ENCODE peak calls at places on chromosomes 16 and 17, in four cellular contexts. R, E, A and C are unnamed samples.

GRCh38 chr17:1197781-1198490 is 18.2 kb upstream of the ABR start:
- DNase-seq in R (no peak), E (no peak), A (no peak), C (no peak)

GRCh38 chr16:85778873-85779272 is 20.5 kb downstream of the EMC8 start:
- DNase-seq in R (no peak), E (no peak), A (no peak), C (no peak)

GRCh38 chr17:65455972-65456343 is 105.5 kb downstream of the AXIN2 start:
- DNase-seq in R (no peak), E (peak), A (peak), C (no peak)

GRCh38 chr16:71467810-71468209 is 5.8 kb upstream of the ZNF23 start:
- DNase-seq in R (no peak), E (peak), A (peak), C (peak)

GRCh38 chr16:70590722-70591438 is 55.5 kb upstream of the IL34 start:
- DNase-seq in R (no peak), E (no peak), A (no peak), C (no peak)

GRCh38 chr16:88298882-88299745 is 83.6 kb upstream of the ZNF469 start:
- DNase-seq in R (no peak), E (peak), A (no peak), C (no peak)

GRCh38 chr17:63961355-63962207 is 11.1 kb downstream of the SCN4A start:
- DNase-seq in R (peak), E (peak), A (peak), C (peak)

GRCh38 chr17:71163121-71163812 is 957.6 kb upstream of the SOX9 start:
- DNase-seq in R (no peak), E (peak), A (no peak), C (no peak)

GRCh38 chr17:64385187-64386083 is 5.2 kb downstream of the PECAM1 start:
- DNase-seq in R (peak), E (peak), A (peak), C (peak)

GRCh38 chr16:46916980-46917379 is 32.8 kb downstream of the GPT2 start:
- DNase-seq in R (peak), E (peak), A (peak), C (peak)

GRCh38 chr17:83161298-83162034 is 82.1 kb downstream of the METRNL start:
- DNase-seq in R (no peak), E (peak), A (peak), C (no peak)

GRCh38 chr16:46783800-46784199 is 35.7 kb upstream of the MYLK3 start:
- DNase-seq in R (no peak), E (no peak), A (no peak), C (no peak)

GRCh38 chr17:66950886-66951604 is 13.5 kb upstream of the CACNG4 start:
- DNase-seq in R (no peak), E (no peak), A (no peak), C (no peak)

DNA sequence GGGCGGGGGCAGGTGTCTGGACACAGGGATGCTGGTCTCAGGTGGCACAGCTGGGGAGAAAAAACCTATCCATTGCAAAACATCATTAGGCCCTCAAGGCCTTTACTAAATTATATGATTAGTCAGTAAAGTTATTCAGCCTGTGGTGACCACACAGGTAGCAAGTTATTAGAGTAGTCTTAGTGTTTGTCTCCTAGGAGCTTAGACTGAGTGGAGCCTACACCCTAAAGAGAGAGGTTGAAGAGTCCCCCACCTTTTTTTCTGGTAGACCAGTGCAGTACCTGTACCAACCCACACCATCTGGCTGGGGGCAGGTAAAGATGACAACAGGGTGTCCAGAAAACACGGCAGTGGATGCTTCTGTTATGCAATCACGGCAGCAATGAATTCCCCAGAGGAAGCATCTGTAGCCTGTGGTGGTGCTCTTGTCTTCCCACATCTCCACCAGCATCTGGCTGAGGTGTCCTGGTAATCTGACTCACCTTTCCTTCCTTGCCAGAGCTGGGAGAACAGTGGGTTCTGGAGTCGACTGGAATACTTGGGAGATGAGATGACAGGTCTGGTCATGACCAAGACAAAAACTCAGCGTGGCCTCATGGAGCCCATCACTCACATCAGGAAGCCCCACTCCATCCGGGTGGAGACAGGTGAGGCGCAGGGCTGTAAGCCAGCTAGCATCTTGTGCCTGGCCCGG is 11.0 kb downstream of the MYCBPAP start:
- DNase-seq in R (no peak), E (no peak), A (no peak), C (no peak)
- TF ChIP-seq MAZ in R (no peak), E (no peak), A (no peak), C (no peak)

GRCh38 chr16:75764154-75764768 is 38.0 kb upstream of the CPHXL start:
- DNase-seq in R (peak), E (peak), A (peak), C (peak)
- TF ChIP-seq MAZ in R (no peak), E (no peak), A (no peak), C (no peak)

DNA sequence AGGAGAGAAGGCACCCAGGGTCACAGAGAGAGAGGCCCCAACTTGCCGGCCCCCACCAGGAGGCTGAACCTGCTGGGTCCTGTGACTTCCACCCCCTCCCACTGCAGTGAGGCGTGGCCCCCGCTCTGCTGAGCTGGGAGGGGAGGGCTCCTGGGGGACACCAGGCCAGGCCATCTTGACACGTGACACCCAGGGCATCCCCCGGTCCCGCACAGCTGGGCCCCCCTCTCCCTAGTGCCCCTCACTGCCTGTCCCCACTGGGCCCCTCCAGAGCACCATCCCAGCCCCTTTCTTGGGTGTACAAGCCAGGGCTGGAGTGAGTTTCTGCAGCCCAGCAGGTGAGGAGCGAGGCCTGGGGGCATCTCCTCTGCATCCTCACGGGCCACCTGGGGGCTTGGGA is 12.4 kb downstream of the UBALD1 start:
- DNase-seq in R (no peak), E (no peak), A (no peak), C (no peak)
- TF ChIP-seq MAZ in R (no peak), E (no peak), A (no peak), C (no peak)

DNA sequence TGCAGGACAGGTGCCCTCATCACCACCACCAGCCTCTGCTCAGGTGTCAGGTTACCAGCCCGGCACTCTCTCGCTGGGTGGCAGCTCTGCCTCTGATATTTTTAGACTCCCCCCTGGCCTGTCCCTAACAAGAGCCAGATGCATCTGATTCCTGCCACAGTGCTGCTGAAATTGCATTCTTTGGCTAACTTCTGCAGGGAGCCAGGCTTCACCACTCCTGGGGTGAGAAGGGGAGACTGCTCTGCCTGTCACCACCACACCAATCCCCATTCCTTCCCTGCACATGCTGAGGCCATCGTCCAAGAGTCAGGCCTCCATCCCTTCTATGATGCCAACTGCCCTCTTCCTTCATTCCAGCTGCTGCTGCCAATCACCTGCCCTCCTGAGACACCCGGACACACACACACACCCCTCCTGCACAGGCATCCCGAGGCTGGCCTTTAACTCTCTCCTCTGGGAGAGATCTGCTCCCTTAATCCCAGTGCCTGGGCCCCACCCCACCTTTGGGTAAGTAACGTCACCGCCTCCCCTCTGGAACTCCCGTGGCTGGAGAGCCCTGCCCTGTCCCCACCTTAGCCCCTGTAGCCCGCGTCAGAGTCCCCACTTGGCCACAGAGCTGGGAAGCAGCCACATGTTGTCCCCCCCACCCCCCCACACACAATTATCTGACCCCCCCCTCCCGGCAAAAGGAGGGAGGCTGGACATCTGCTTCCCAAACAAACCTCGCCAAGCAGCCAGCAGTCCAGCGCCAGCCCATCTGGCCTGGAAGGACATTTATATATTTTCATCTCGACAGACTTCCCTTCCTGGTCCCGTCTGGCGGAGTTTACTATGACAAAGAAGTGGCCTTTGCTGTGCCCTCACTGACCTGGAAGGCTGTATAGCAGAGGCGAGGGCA is 2.8 kb downstream of the EMP2 start:
- DNase-seq in R (no peak), E (no peak), A (no peak), C (no peak)
- TF ChIP-seq MAZ in R (no peak), E (no peak), A (no peak), C (no peak)

DNA sequence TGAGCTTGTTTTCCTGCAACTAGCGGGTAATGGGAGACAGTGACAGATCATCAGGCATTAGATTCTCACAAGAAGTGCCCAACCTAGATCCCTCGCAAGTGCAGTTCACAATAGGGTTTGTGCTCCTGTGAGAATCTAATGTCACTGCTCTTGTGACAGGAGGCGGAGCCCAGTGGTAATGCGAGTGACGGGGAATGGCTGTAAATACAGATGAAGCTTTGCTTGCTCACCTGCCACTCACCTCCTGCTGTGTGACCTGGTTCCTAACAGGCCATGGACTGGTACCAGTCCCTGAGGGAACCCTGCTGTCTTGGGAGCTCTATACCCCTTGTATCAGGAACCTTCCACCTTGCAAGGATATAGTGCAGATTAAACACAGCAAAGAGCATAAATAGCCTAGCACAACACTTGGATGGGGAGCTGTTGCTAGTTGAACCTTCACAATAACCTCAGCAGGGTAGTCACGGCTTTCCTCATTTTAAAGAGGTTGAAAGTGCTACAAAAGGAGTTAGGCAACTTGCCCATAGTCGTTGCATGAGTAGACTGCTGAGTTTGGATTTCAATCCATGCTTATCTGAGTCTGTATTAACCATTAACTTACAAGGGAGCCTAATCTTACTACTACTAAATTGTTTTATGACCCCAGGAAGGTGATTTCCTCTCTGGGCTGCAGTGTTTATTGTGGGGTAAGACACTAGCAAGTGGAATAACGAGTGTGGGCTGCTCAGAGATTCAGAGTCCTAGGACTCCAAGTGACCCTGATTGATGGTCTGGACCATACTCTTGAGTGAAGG is 156.6 kb upstream of the ZFHX3 start:
- DNase-seq in R (no peak), E (no peak), A (no peak), C (no peak)
- TF ChIP-seq MAZ in R (no peak), E (no peak), A (no peak), C (no peak)

GRCh38 chr16:19860146-19861030 is 24.3 kb downstream of the GPRC5B start:
- DNase-seq in R (no peak), E (peak), A (no peak), C (no peak)
- TF ChIP-seq MAZ in R (no peak), E (no peak), A (no peak), C (no peak)